ENCODE peak calls at places on chromosomes 5 and 9, in eight cellular contexts. One of them, this sample, is unnamed.

GRCh38 chr9:23683021-23683431 is 143.0 kb downstream of the ELAVL2 start:
- DNase-seq in A549: no peak
- DNase-seq in heart left ventricle: no peak
- DNase-seq in progenitor cell of endocrine pancreas: no peak
- DNase-seq in CD4-positive, alpha-beta T cell: no peak
- DNase-seq in brain microvascular endothelial cell: no peak
- DNase-seq in Peyer's patch: no peak
- DNase-seq in endothelial cell: no peak
- DNase-seq in this sample: no peak

GRCh38 chr9:136981588-136982231 is 1.1 kb upstream of the LCNL1 start:
- DNase-seq in heart left ventricle: peak
- DNase-seq in A549: no peak
- DNase-seq in progenitor cell of endocrine pancreas: no peak
- DNase-seq in CD4-positive, alpha-beta T cell: no peak
- DNase-seq in Peyer's patch: no peak
- DNase-seq in endothelial cell: no peak
- DNase-seq in brain microvascular endothelial cell: no peak
- DNase-seq in this sample: no peak

GRCh38 chr9:137723396-137724113 is 104.8 kb downstream of the EHMT1 start:
- DNase-seq in Peyer's patch: no peak
- DNase-seq in A549: no peak
- DNase-seq in progenitor cell of endocrine pancreas: no peak
- DNase-seq in CD4-positive, alpha-beta T cell: peak
- DNase-seq in heart left ventricle: no peak
- DNase-seq in endothelial cell: no peak
- DNase-seq in brain microvascular endothelial cell: no peak
- DNase-seq in this sample: no peak

GRCh38 chr5:81187885-81188284 is 45.2 kb upstream of the CKMT2 start:
- DNase-seq in endothelial cell: no peak
- DNase-seq in Peyer's patch: no peak
- DNase-seq in brain microvascular endothelial cell: no peak
- DNase-seq in progenitor cell of endocrine pancreas: no peak
- DNase-seq in heart left ventricle: peak
- DNase-seq in CD4-positive, alpha-beta T cell: no peak
- DNase-seq in A549: no peak
- DNase-seq in this sample: no peak

GRCh38 chr5:132413567-132413966 is 44.1 kb downstream of the SLC22A5 start:
- DNase-seq in heart left ventricle: no peak
- DNase-seq in endothelial cell: no peak
- DNase-seq in Peyer's patch: no peak
- DNase-seq in CD4-positive, alpha-beta T cell: no peak
- DNase-seq in A549: no peak
- DNase-seq in progenitor cell of endocrine pancreas: no peak
- DNase-seq in brain microvascular endothelial cell: no peak
- DNase-seq in this sample: no peak

GRCh38 chr5:37214550-37214949 is 34.6 kb downstream of the CPLANE1 start:
- DNase-seq in progenitor cell of endocrine pancreas: no peak
- DNase-seq in brain microvascular endothelial cell: no peak
- DNase-seq in A549: peak
- DNase-seq in CD4-positive, alpha-beta T cell: no peak
- DNase-seq in Peyer's patch: no peak
- DNase-seq in endothelial cell: no peak
- DNase-seq in heart left ventricle: no peak
- DNase-seq in this sample: no peak

GRCh38 chr5:1032551-1033027 is 24.0 kb downstream of the NKD2 start:
- DNase-seq in progenitor cell of endocrine pancreas: no peak
- DNase-seq in endothelial cell: no peak
- DNase-seq in CD4-positive, alpha-beta T cell: no peak
- DNase-seq in brain microvascular endothelial cell: no peak
- DNase-seq in Peyer's patch: no peak
- DNase-seq in A549: no peak
- DNase-seq in heart left ventricle: peak
- DNase-seq in this sample: no peak

GRCh38 chr5:89421035-89421434 is 538.1 kb upstream of the MEF2C start:
- DNase-seq in endothelial cell: no peak
- DNase-seq in heart left ventricle: no peak
- DNase-seq in Peyer's patch: no peak
- DNase-seq in A549: no peak
- DNase-seq in brain microvascular endothelial cell: no peak
- DNase-seq in progenitor cell of endocrine pancreas: no peak
- DNase-seq in CD4-positive, alpha-beta T cell: no peak
- DNase-seq in this sample: no peak

GRCh38 chr5:36573441-36573840 is 33.0 kb upstream of the SLC1A3 start:
- DNase-seq in A549: no peak
- DNase-seq in CD4-positive, alpha-beta T cell: no peak
- DNase-seq in heart left ventricle: no peak
- DNase-seq in progenitor cell of endocrine pancreas: no peak
- DNase-seq in endothelial cell: no peak
- DNase-seq in Peyer's patch: no peak
- DNase-seq in brain microvascular endothelial cell: peak
- DNase-seq in this sample: peak

GRCh38 chr9:91256235-91256634 is 105.5 kb downstream of the AUH start:
- DNase-seq in heart left ventricle: no peak
- DNase-seq in brain microvascular endothelial cell: no peak
- DNase-seq in A549: no peak
- DNase-seq in progenitor cell of endocrine pancreas: no peak
- DNase-seq in Peyer's patch: no peak
- DNase-seq in CD4-positive, alpha-beta T cell: no peak
- DNase-seq in endothelial cell: no peak
- DNase-seq in this sample: no peak

GRCh38 chr5:176664479-176664878 is 17.2 kb downstream of the TSPAN17 start:
- DNase-seq in Peyer's patch: no peak
- DNase-seq in heart left ventricle: peak
- DNase-seq in brain microvascular endothelial cell: no peak
- DNase-seq in endothelial cell: no peak
- DNase-seq in progenitor cell of endocrine pancreas: no peak
- DNase-seq in A549: no peak
- DNase-seq in CD4-positive, alpha-beta T cell: no peak
- DNase-seq in this sample: no peak

GRCh38 chr5:166699616-166700015 is 1591.8 kb upstream of the WWC1 start:
- DNase-seq in CD4-positive, alpha-beta T cell: no peak
- DNase-seq in heart left ventricle: no peak
- DNase-seq in brain microvascular endothelial cell: no peak
- DNase-seq in endothelial cell: no peak
- DNase-seq in progenitor cell of endocrine pancreas: no peak
- DNase-seq in A549: no peak
- DNase-seq in Peyer's patch: no peak
- DNase-seq in this sample: no peak

GRCh38 chr5:141692919-141693848 is 11.2 kb upstream of the ARAP3 start:
- DNase-seq in brain microvascular endothelial cell: no peak
- DNase-seq in A549: no peak
- DNase-seq in endothelial cell: no peak
- DNase-seq in Peyer's patch: peak
- DNase-seq in CD4-positive, alpha-beta T cell: peak
- DNase-seq in heart left ventricle: no peak
- DNase-seq in progenitor cell of endocrine pancreas: no peak
- DNase-seq in this sample: peak

GRCh38 chr5:159773062-159773924 is 143.0 kb upstream of the ADRA1B start:
- DNase-seq in CD4-positive, alpha-beta T cell: peak
- DNase-seq in progenitor cell of endocrine pancreas: peak
- DNase-seq in A549: peak
- DNase-seq in endothelial cell: peak
- DNase-seq in Peyer's patch: peak
- DNase-seq in heart left ventricle: peak
- DNase-seq in brain microvascular endothelial cell: peak
- DNase-seq in this sample: peak
- TF ChIP-seq CTCF in CD4-positive, alpha-beta T cell: no peak
- TF ChIP-seq CTCF in progenitor cell of endocrine pancreas: peak
- TF ChIP-seq CTCF in A549: peak
- TF ChIP-seq CTCF in endothelial cell: no peak
- TF ChIP-seq CTCF in Peyer's patch: no peak
- TF ChIP-seq CTCF in heart left ventricle: peak
- TF ChIP-seq CTCF in brain microvascular endothelial cell: peak
- TF ChIP-seq CTCF in this sample: peak

DNA sequence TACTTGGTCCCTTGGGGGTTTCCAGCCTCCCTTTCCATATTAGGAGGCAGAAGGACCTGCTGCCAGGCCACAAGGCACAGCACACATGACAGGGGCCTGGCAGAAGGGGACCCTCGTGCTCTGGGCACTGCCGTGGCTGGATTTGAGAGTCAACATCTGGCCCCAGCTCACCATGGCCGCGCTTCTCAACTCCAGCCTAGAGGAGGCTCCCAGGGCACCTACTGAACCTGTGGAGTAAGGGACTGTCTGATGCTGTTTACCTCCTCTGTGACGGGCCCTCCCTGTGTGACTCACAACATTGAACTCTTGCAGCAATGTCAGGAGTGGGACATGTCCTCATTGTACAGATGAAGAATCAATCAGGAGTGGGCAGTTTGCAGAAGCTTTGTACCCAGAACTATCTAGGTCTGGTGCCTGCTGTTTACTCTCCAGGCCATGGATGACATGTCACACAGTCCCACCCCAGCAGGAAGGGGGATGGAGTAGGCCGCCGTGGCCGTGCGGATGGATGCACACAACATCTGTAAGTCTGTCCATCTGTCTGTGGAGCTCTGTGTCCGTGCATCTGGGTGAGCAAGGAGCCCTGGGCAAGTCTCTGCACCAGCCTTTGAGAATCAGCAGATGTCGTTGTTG is 311.3 kb upstream of the IRX4 start:
- DNase-seq in progenitor cell of endocrine pancreas: peak
- DNase-seq in brain microvascular endothelial cell: no peak
- DNase-seq in heart left ventricle: no peak
- DNase-seq in A549: no peak
- DNase-seq in endothelial cell: no peak
- DNase-seq in CD4-positive, alpha-beta T cell: no peak
- DNase-seq in Peyer's patch: no peak
- DNase-seq in this sample: no peak
- TF ChIP-seq CTCF in progenitor cell of endocrine pancreas: no peak
- TF ChIP-seq CTCF in brain microvascular endothelial cell: no peak
- TF ChIP-seq CTCF in heart left ventricle: no peak
- TF ChIP-seq CTCF in A549: no peak
- TF ChIP-seq CTCF in endothelial cell: no peak
- TF ChIP-seq CTCF in CD4-positive, alpha-beta T cell: no peak
- TF ChIP-seq CTCF in Peyer's patch: no peak
- TF ChIP-seq CTCF in this sample: no peak

GRCh38 chr9:129615407-129616285 is 5.3 kb downstream of the C9orf50 start:
- DNase-seq in brain microvascular endothelial cell: no peak
- DNase-seq in progenitor cell of endocrine pancreas: no peak
- DNase-seq in endothelial cell: no peak
- DNase-seq in heart left ventricle: peak
- DNase-seq in CD4-positive, alpha-beta T cell: no peak
- DNase-seq in A549: no peak
- DNase-seq in Peyer's patch: no peak
- DNase-seq in this sample: no peak

GRCh38 chr9:129614932-129615331 is 6.0 kb downstream of the C9orf50 start:
- DNase-seq in A549: no peak
- DNase-seq in Peyer's patch: no peak
- DNase-seq in CD4-positive, alpha-beta T cell: no peak
- DNase-seq in brain microvascular endothelial cell: no peak
- DNase-seq in heart left ventricle: peak
- DNase-seq in progenitor cell of endocrine pancreas: no peak
- DNase-seq in endothelial cell: no peak
- DNase-seq in this sample: no peak

GRCh38 chr9:129612815-129613519 is 7.9 kb downstream of the C9orf50 start:
- DNase-seq in heart left ventricle: no peak
- DNase-seq in endothelial cell: no peak
- DNase-seq in Peyer's patch: no peak
- DNase-seq in CD4-positive, alpha-beta T cell: no peak
- DNase-seq in A549: no peak
- DNase-seq in progenitor cell of endocrine pancreas: no peak
- DNase-seq in brain microvascular endothelial cell: no peak
- DNase-seq in this sample: no peak

GRCh38 chr9:129612123-129612522 is 8.8 kb downstream of the C9orf50 start:
- DNase-seq in A549: no peak
- DNase-seq in endothelial cell: no peak
- DNase-seq in Peyer's patch: no peak
- DNase-seq in brain microvascular endothelial cell: no peak
- DNase-seq in CD4-positive, alpha-beta T cell: no peak
- DNase-seq in heart left ventricle: no peak
- DNase-seq in progenitor cell of endocrine pancreas: no peak
- DNase-seq in this sample: no peak

DNA sequence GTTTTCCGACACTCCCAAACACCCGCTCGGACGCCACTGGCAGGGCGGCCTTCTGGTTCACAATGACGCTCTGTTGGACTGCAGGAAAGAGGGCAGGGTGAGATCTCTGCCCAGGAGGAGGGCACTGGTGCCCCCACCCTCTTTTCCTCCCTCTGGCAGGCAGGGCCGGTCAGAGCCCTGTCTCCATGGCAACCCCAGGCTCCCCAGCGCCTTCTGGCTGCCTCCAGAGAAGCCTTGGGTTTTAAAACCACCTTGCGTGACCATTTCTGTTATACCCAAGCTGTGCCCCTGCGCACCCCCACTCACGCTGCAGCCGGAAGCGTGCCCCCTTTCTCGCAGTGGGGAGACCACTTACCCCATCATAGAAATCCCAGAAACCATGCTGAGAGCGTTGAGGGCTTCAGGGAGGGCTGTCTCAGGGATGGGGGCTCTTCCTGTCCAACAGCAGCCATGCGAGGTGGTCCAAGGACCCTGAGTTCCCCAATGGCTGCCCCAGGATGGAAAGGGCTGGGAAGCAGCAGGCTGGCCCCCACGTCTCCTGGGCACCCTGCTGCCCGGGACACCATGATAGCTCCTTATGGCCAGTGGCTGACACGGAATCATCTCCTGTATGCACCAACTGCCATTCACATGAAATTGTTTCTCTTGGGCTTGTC is 7.3 kb downstream of the C9orf50 start:
- DNase-seq in A549: no peak
- DNase-seq in progenitor cell of endocrine pancreas: no peak
- DNase-seq in endothelial cell: no peak
- DNase-seq in CD4-positive, alpha-beta T cell: no peak
- DNase-seq in brain microvascular endothelial cell: no peak
- DNase-seq in heart left ventricle: no peak
- DNase-seq in Peyer's patch: no peak
- DNase-seq in this sample: no peak
- TF ChIP-seq CTCF in A549: no peak
- TF ChIP-seq CTCF in progenitor cell of endocrine pancreas: no peak
- TF ChIP-seq CTCF in endothelial cell: no peak
- TF ChIP-seq CTCF in CD4-positive, alpha-beta T cell: no peak
- TF ChIP-seq CTCF in brain microvascular endothelial cell: no peak
- TF ChIP-seq CTCF in heart left ventricle: no peak
- TF ChIP-seq CTCF in Peyer's patch: no peak
- TF ChIP-seq CTCF in this sample: no peak

GRCh38 chr9:79257671-79258410 is 313.9 kb upstream of the TLE4 start:
- DNase-seq in heart left ventricle: no peak
- DNase-seq in Peyer's patch: no peak
- DNase-seq in brain microvascular endothelial cell: no peak
- DNase-seq in progenitor cell of endocrine pancreas: no peak
- DNase-seq in A549: no peak
- DNase-seq in endothelial cell: no peak
- DNase-seq in CD4-positive, alpha-beta T cell: no peak
- DNase-seq in this sample: no peak

GRCh38 chr9:79257215-79257614 is 314.6 kb upstream of the TLE4 start:
- DNase-seq in brain microvascular endothelial cell: no peak
- DNase-seq in A549: no peak
- DNase-seq in Peyer's patch: no peak
- DNase-seq in progenitor cell of endocrine pancreas: no peak
- DNase-seq in heart left ventricle: no peak
- DNase-seq in endothelial cell: peak
- DNase-seq in CD4-positive, alpha-beta T cell: no peak
- DNase-seq in this sample: no peak

GRCh38 chr9:79256691-79257213 is 315.0 kb upstream of the TLE4 start:
- DNase-seq in Peyer's patch: no peak
- DNase-seq in A549: no peak
- DNase-seq in endothelial cell: no peak
- DNase-seq in CD4-positive, alpha-beta T cell: no peak
- DNase-seq in progenitor cell of endocrine pancreas: peak
- DNase-seq in heart left ventricle: no peak
- DNase-seq in brain microvascular endothelial cell: no peak
- DNase-seq in this sample: peak

GRCh38 chr9:79255681-79256080 is 316.1 kb upstream of the TLE4 start:
- DNase-seq in endothelial cell: no peak
- DNase-seq in Peyer's patch: no peak
- DNase-seq in A549: no peak
- DNase-seq in progenitor cell of endocrine pancreas: no peak
- DNase-seq in CD4-positive, alpha-beta T cell: no peak
- DNase-seq in heart left ventricle: no peak
- DNase-seq in brain microvascular endothelial cell: no peak
- DNase-seq in this sample: no peak

GRCh38 chr9:79254900-79255651 is 316.7 kb upstream of the TLE4 start:
- DNase-seq in Peyer's patch: no peak
- DNase-seq in progenitor cell of endocrine pancreas: no peak
- DNase-seq in brain microvascular endothelial cell: no peak
- DNase-seq in CD4-positive, alpha-beta T cell: no peak
- DNase-seq in endothelial cell: no peak
- DNase-seq in heart left ventricle: no peak
- DNase-seq in A549: peak
- DNase-seq in this sample: peak
- TF ChIP-seq CTCF in Peyer's patch: no peak
- TF ChIP-seq CTCF in progenitor cell of endocrine pancreas: peak
- TF ChIP-seq CTCF in brain microvascular endothelial cell: peak
- TF ChIP-seq CTCF in CD4-positive, alpha-beta T cell: no peak
- TF ChIP-seq CTCF in endothelial cell: no peak
- TF ChIP-seq CTCF in heart left ventricle: no peak
- TF ChIP-seq CTCF in A549: peak
- TF ChIP-seq CTCF in this sample: peak